ENCODE peak calls at places on chromosomes 5 and 9, in ten cellular contexts. L is HAP-1; W is cerebellum; J is nucleus accumbens; Y is adrenal gland; E is iPS-NIHi11; X is T-helper 1 cell; F is activated T-cell treated with anti-CD3 and anti-CD28 coated beads, Interleukin-2, amount 50 U/mL, for 24 hours; C is BE2C; A is HTR-8/SVneo. G is an unnamed sample.

GRCh38 chr5:154528005-154528594 is 50.1 kb upstream of the HAND1 start:
- DNase-seq in F (no peak), C (peak; percentile 86), E (no peak), A (no peak), J (no peak), X (no peak), W (no peak), L (no peak), Y (no peak), G (no peak)

GRCh38 chr9:70639853-70640814 is 225.7 kb upstream of the KLF9 start:
- DNase-seq in J (peak; percentile 5), A (peak; percentile 50), L (peak; percentile 88), X (no peak), E (peak; percentile 39), F (no peak), C (peak; percentile 34), Y (peak; percentile 36), W (peak; percentile 73), G (no peak)

GRCh38 chr9:31168161-31168560 is 1216.3 kb upstream of the ACO1 start:
- DNase-seq in X (no peak), F (no peak), A (no peak), Y (no peak), E (no peak), J (no peak), L (no peak), W (no peak), C (no peak), G (no peak)

GRCh38 chr5:76956033-76956432 is 3.2 kb downstream of the CRHBP start:
- DNase-seq in X (no peak), A (no peak), C (no peak), Y (no peak), F (no peak), E (no peak), J (no peak), L (no peak), W (no peak), G (no peak)

GRCh38 chr9:17802249-17802857 is 223.5 kb downstream of the SH3GL2 start:
- DNase-seq in W (peak; percentile 28), L (peak; percentile 8), X (no peak), Y (no peak), J (peak; percentile 4), F (no peak), E (no peak), C (no peak), A (no peak), G (no peak)

GRCh38 chr5:180283026-180283615 is 8.8 kb downstream of the MAPK9 start:
- DNase-seq in L (no peak), F (no peak), E (no peak), Y (no peak), C (no peak), J (no peak), A (no peak), X (no peak), W (no peak), G (no peak)

GRCh38 chr5:154673506-154673905 is 81.7 kb upstream of the LARP1 start:
- DNase-seq in C (no peak), E (no peak), L (no peak), J (no peak), W (no peak), Y (no peak), A (no peak), F (no peak), X (no peak), G (no peak)

GRCh38 chr9:101388507-101388993 is 3.7 kb upstream of the BAAT start:
- DNase-seq in Y (no peak), W (no peak), X (no peak), F (no peak), J (no peak), E (no peak), A (no peak), C (no peak), L (no peak), G (no peak)

GRCh38 chr5:98936948-98937715 is 8.3 kb upstream of the CHD1 start:
- DNase-seq in L (no peak), C (no peak), F (no peak), W (no peak), J (no peak), A (no peak), Y (no peak), X (no peak), E (no peak), G (no peak)

GRCh38 chr5:36740259-36740898 is 134.0 kb downstream of the SLC1A3 start:
- DNase-seq in L (no peak), A (no peak), J (no peak), W (no peak), Y (no peak), C (no peak), F (no peak), X (no peak), E (no peak), G (no peak)

GRCh38 chr9:22037954-22038690 is 29.0 kb upstream of the CDKN2B start:
- DNase-seq in C (no peak), W (no peak), L (peak; percentile 37), F (no peak), X (no peak), E (no peak), A (no peak), J (no peak), Y (no peak), G (no peak)

GRCh38 chr9:130869250-130869649 is 27.4 kb downstream of the QRFP start:
- DNase-seq in E (no peak), W (no peak), Y (peak; percentile 77), A (no peak), L (no peak), J (peak; percentile 34), F (no peak), C (peak; percentile 72), X (no peak), G (no peak)